ENCODE peak calls at places on chromosomes 12 and 14, in nine cellular contexts. C is prostate gland, R is upper lobe of right lung, K is AG10803, H is mammary epithelial cell, L is A549, S is neural progenitor cell, X is cardiac fibroblast, W is dorsolateral prefrontal cortex. V is an unnamed sample.

GRCh38 chr12:99948380-99948779 is 36.4 kb downstream of the ANKS1B start:
- DNase-seq in C (no peak), R (no peak), K (no peak), H (no peak), L (no peak), S (no peak), X (no peak), W (no peak), V (no peak)

GRCh38 chr12:77923882-77924281 is 93.2 kb downstream of the NAV3 start:
- DNase-seq in C (no peak), R (no peak), K (peak; percentile 73), H (no peak), L (no peak), S (no peak), X (no peak), W (no peak), V (no peak)

GRCh38 chr14:79011091-79011919 is 841.1 kb downstream of the NRXN3 start:
- DNase-seq in C (peak; percentile 25), R (no peak), K (peak; percentile 36), H (peak; percentile 89), L (peak; percentile 48), S (peak; percentile 77), X (peak; percentile 58), W (no peak), V (peak; percentile 3)

GRCh38 chr12:81520064-81520945 is 238.8 kb downstream of the PPFIA2 start:
- DNase-seq in C (no peak), R (no peak), K (no peak), H (peak; percentile 4), L (no peak), S (no peak), X (no peak), W (no peak), V (no peak)

GRCh38 chr12:54765652-54766051 is 88.7 kb upstream of the MUCL1 start:
- DNase-seq in C (no peak), R (no peak), K (no peak), H (no peak), L (no peak), S (no peak), X (no peak), W (no peak), V (peak; percentile 65)

GRCh38 chr12:50166776-50167025 is 468 bp downstream of the CERS5 start:
- DNase-seq in C (no peak), R (no peak), K (no peak), H (no peak), L (no peak), S (no peak), X (no peak), W (no peak), V (no peak)

GRCh38 chr14:62168564-62169155 is 406.4 kb downstream of the SNAPC1 start:
- DNase-seq in C (no peak), R (no peak), K (no peak), H (no peak), L (no peak), S (no peak), X (peak; percentile 2), W (no peak), V (no peak)

GRCh38 chr12:1939745-1940607 is 21.5 kb upstream of the CACNA2D4 start:
- DNase-seq in C (peak; percentile 81), R (peak; percentile 92), K (peak; percentile 75), H (peak; percentile 57), L (peak; percentile 80), S (peak; percentile 83), X (peak; percentile 87), W (peak; percentile 90), V (peak; percentile 50)

GRCh38 chr12:102631274-102631673 is 150.9 kb upstream of the IGF1 start:
- DNase-seq in C (no peak), R (no peak), K (peak; percentile 89), H (peak; percentile 12), L (peak; percentile 50), S (no peak), X (peak; percentile 21), W (no peak), V (no peak)

GRCh38 chr12:6327591-6328041 is 14.3 kb downstream of the TNFRSF1A start:
- DNase-seq in C (no peak), R (no peak), K (no peak), H (no peak), L (no peak), S (no peak), X (peak; percentile 44), W (no peak), V (no peak)

GRCh38 chr14:97177635-97178034 is 380.5 kb downstream of the VRK1 start:
- DNase-seq in C (no peak), R (no peak), K (no peak), H (no peak), L (no peak), S (no peak), X (no peak), W (no peak), V (no peak)

GRCh38 chr14:97179573-97179972 is 382.4 kb downstream of the VRK1 start:
- DNase-seq in C (no peak), R (no peak), K (no peak), H (no peak), L (no peak), S (no peak), X (no peak), W (no peak), V (no peak)

GRCh38 chr14:97178781-97179180 is 381.6 kb downstream of the VRK1 start:
- DNase-seq in C (no peak), R (no peak), K (peak; percentile 55), H (no peak), L (no peak), S (no peak), X (peak; percentile 12), W (no peak), V (no peak)

GRCh38 chr14:97180304-97181200 is 383.4 kb downstream of the VRK1 start:
- DNase-seq in C (no peak), R (no peak), K (peak; percentile 79), H (no peak), L (peak; percentile 76), S (no peak), X (peak; percentile 3), W (peak; percentile 60), V (no peak)

DNA sequence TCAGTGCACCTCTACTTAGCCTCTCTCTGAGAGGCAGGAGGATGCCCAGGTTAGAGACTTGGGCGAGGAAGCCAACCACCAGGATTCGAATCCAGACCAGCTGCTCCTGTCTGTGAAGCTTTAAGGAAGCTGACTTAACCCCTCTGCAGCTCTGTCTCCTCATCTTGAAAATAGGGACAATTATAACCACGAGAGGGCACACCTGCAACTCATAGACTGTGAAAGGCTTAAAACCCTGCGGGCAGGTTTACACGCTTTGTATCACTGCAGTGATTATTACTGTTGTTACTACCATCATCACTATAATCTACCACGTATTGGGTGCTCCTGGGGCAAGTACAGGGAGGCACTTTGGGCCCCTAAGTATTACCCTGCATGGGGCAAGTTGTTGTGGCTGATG is 379.8 kb downstream of the VRK1 start:
- DNase-seq in C (no peak), R (no peak), K (peak; percentile 9), H (peak; percentile 9), L (peak; percentile 58), S (peak; percentile 39), X (no peak), W (no peak), V (peak; percentile 3)
- TF ChIP-seq CTCF in C (no peak), R (peak; percentile 11), K (peak; percentile 22), H (no peak), L (peak; percentile 49), S (peak; percentile 42), X (no peak), W (no peak), V (peak; percentile 59)

DNA sequence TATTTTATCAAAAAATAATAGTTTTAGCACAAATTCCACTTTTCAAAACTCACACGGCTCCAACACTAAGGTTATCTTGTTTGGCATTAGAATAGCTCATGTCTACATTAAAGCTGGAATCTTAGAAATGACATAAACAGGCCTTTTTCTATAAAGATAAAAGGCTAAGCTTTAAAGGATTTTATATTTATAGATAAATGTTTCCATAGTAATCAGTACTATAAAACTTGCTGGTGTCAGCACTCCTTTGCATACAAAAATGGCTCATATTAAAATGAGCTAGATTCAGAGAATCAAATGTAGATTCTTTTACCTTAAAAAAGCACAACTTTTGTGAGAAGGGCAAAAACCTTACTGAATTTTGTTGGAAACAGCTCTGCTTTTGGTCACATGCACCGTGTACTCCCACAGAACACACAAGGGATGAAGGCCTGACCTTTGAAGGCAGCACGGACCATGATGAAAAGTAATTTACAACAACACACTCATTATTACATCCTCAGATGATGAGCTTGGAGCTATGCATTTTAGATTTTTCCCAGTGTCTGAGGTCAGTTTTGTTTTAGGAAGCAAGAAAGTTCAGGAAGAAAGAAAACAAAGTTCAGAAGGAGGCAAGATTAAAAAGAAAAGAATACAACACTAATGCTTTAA is 202.8 kb downstream of the BCAT1 start:
- DNase-seq in C (no peak), R (no peak), K (no peak), H (no peak), L (no peak), S (no peak), X (no peak), W (no peak), V (no peak)
- H3K4me3 ChIP-seq in C (no peak overlapping the region), R (no peak overlapping the region), K (no peak overlapping the region), H (no peak overlapping the region), L (no peak overlapping the region), S (no peak overlapping the region), X (no peak overlapping the region), W (no peak overlapping the region), V (no peak overlapping the region)

GRCh38 chr12:69633061-69633460 is 22.4 kb upstream of the LRRC10 start:
- DNase-seq in C (no peak), R (no peak), K (no peak), H (no peak), L (peak; percentile 13), S (peak; percentile 20), X (no peak), W (no peak), V (no peak)
- TF ChIP-seq CTCF in C (no peak), R (no peak), K (no peak), H (peak; percentile 36), L (peak; percentile 20), S (peak; percentile 49), X (peak; percentile 32), W (no peak), V (peak; percentile 22)

GRCh38 chr14:21309238-21309636 is 29.4 kb downstream of the RPGRIP1 start:
- DNase-seq in C (no peak), R (no peak), K (no peak), H (no peak), L (no peak), S (no peak), X (no peak), W (no peak), V (no peak)

GRCh38 chr14:21308479-21309237 is 28.8 kb downstream of the RPGRIP1 start:
- DNase-seq in C (peak; percentile 93), R (peak; percentile 85), K (peak; percentile 3), H (peak; percentile 93), L (peak; percentile 97), S (peak; percentile 97), X (peak; percentile 79), W (peak; percentile 79), V (peak; percentile 98)

GRCh38 chr14:21309956-21310355 is 30.1 kb downstream of the RPGRIP1 start:
- DNase-seq in C (no peak), R (no peak), K (no peak), H (no peak), L (no peak), S (no peak), X (no peak), W (no peak), V (no peak)

GRCh38 chr14:21307641-21308040 is 27.8 kb downstream of the RPGRIP1 start:
- DNase-seq in C (no peak), R (no peak), K (no peak), H (no peak), L (no peak), S (no peak), X (no peak), W (no peak), V (no peak)

DNA sequence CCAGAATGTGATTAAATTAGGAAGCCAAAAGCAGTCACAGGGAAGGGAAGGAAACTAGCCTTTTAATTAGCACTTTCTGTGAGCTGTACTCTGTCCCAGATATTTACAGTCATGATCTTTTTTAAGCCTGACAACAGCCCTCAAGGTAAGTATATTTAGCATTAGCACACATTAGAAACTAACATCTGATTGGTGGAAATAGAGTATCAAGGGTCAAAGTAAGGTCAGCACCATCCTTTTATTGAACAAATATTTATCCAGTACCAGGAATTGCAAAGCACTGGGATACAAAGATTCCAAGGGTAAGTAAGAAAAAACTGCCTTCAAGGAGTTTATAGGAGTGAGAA is 28.2 kb downstream of the RPGRIP1 start:
- DNase-seq in C (no peak), R (no peak), K (no peak), H (no peak), L (peak; percentile 58), S (no peak), X (no peak), W (no peak), V (peak; percentile 95)
- H3K4me3 ChIP-seq in C (peak overlapping the region; percentile 34), R (peak overlapping the region; percentile 41), K (no peak overlapping the region), H (peak overlapping the region; percentile 41), L (peak overlapping the region; percentile 35), S (peak overlapping the region; percentile 60), X (peak overlapping the region; percentile 39), W (peak overlapping the region; percentile 53), V (peak overlapping the region; percentile 57)